ENCODE peak calls at places on chromosome 10, in seven cellular contexts. L, X, Q, O, R, J and Y are unnamed samples.
A peak's percentile ranks its signal among the peaks of the same experiment; 100 is the strongest.

GRCh38 chr10:72729528-72729927 is 37.6 kb downstream of the MCU start:
- DNase-seq in R (no peak), J (no peak), X (no peak), O (no peak), L (no peak), Q (no peak), Y (no peak)

GRCh38 chr10:34255075-34255474 is 560.0 kb downstream of the PARD3 start:
- DNase-seq in J (no peak), O (no peak), X (no peak), R (no peak), L (no peak), Q (no peak), Y (no peak)

GRCh38 chr10:104337527-104337984 is 709 bp downstream of the ITPRIP start:
- DNase-seq in Q (no peak), X (peak; percentile 57), J (no peak), R (no peak), O (peak; percentile 63), L (peak; percentile 6), Y (no peak)

GRCh38 chr10:73512207-73512743 is 16.5 kb upstream of the PPP3CB start:
- DNase-seq in R (no peak), J (no peak), X (no peak), O (no peak), L (no peak), Q (no peak), Y (no peak)

GRCh38 chr10:80405035-80405434 is 3.3 kb upstream of the PRXL2A start:
- DNase-seq in O (no peak), L (no peak), J (no peak), X (no peak), R (no peak), Q (no peak), Y (no peak)

GRCh38 chr10:31133628-31134302 is 102.1 kb upstream of the ZNF438 start:
- DNase-seq in L (no peak), J (peak; percentile 89), R (peak; percentile 57), Q (peak; percentile 89), X (peak; percentile 27), O (no peak), Y (peak; percentile 53)

GRCh38 chr10:112203328-112204076 is 19.9 kb upstream of the GPAM start:
- DNase-seq in L (no peak), Q (no peak), J (no peak), R (no peak), X (no peak), O (no peak), Y (no peak)

GRCh38 chr10:63157845-63158624 is 24.9 kb downstream of the NRBF2 start:
- DNase-seq in O (peak; percentile 57), Q (peak; percentile 34), X (peak; percentile 50), R (peak; percentile 25), J (peak; percentile 28), L (peak; percentile 35), Y (no peak)

GRCh38 chr10:73648252-73648651 is 7.0 kb upstream of the MYOZ1 start:
- DNase-seq in O (no peak), Q (peak; percentile 48), L (no peak), R (peak; percentile 42), X (no peak), J (no peak), Y (no peak)

GRCh38 chr10:5628366-5628765 is 38.0 kb downstream of the ASB13 start:
- DNase-seq in Q (no peak), R (no peak), L (no peak), O (no peak), J (no peak), X (no peak), Y (no peak)

GRCh38 chr10:98675902-98676301 is 229.2 kb upstream of the HPS1 start:
- DNase-seq in R (no peak), L (no peak), Q (no peak), X (no peak), O (no peak), J (no peak), Y (no peak)

DNA sequence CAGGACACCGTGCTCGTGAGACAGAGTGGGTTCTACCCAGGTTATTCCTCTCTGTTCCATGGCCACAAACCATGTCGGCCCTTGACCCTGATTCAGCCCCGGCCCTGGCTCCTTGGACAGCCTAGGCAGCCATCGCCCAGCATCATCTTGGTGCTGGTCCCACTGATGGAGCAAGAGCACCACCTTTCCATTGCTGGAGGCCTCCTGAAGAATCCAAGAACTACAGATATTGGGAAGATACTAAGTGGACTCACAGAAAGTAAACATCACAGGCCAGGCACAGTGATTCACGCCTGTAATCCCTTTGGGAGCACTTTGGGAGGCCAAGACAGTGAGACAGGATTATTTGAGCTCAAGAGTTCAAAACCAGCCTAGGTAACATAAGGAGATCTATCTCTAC is 125.1 kb downstream of the NT5C2 start:
- DNase-seq in O (no peak), L (no peak), X (no peak), Q (no peak), R (no peak), J (no peak), Y (no peak)
- TF ChIP-seq CTCF in O (no peak), L (no peak), X (no peak), Q (no peak), R (no peak), J (no peak), Y (no peak)

DNA sequence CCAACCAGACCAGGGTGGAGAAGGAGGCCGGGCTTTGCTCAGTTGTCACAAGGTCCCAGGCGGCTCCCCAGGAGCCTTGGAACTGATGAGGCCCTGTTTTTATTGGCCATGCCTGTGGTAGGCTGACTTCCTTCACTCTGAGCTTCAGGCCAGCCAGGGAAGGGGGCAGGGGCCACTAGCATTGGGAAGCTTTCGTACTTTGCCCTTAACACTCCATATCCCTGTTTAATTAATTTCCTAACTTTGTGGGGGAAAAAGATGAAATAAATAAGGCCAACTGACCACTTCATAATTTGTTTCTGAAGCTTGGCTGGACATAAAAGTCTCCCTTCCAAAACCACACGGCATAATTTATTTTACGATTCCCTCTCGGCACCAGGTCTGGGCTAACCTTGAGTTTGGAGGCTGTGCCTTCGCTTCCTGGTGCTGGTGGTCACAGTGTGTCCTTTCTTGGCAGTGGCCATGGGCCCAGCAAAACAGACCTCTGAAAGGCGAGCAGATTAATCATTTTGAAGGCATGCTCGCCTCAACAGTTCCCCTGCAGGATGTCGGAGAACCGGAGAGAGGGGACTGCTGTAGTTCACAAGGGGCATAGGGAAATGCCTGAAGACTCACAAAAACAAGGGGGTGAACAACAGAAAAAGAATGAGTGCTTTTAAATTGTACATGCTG is 965.9 kb downstream of the LRMDA start:
- DNase-seq in L (peak; percentile 69), R (no peak), O (no peak), J (peak; percentile 30), X (no peak), Q (peak; percentile 46), Y (no peak)
- TF ChIP-seq CTCF in L (peak; percentile 46), R (no peak), O (no peak), J (no peak), X (no peak), Q (no peak), Y (no peak)

GRCh38 chr10:51057925-51058324 is 16.4 kb upstream of the PRKG1 start:
- DNase-seq in L (no peak), X (no peak), R (no peak), O (no peak), Q (no peak), J (no peak), Y (no peak)

GRCh38 chr10:51063166-51063565 is 11.1 kb upstream of the PRKG1 start:
- DNase-seq in R (no peak), J (no peak), X (no peak), L (no peak), O (no peak), Q (no peak), Y (no peak)

GRCh38 chr10:51063659-51064535 is 10.4 kb upstream of the PRKG1 start:
- DNase-seq in X (no peak), R (no peak), J (no peak), O (no peak), L (no peak), Q (no peak), Y (no peak)
- TF ChIP-seq CTCF in X (peak; percentile 11), R (no peak), J (peak; percentile 51), O (peak; percentile 64), L (peak; percentile 33), Q (peak; percentile 56), Y (no peak)

GRCh38 chr10:115432188-115432819 is 339.1 kb downstream of the ATRNL1 start:
- DNase-seq in R (no peak), O (peak; percentile 2), J (no peak), Q (no peak), L (peak; percentile 9), X (no peak), Y (no peak)
- TF ChIP-seq CTCF in R (no peak), O (peak; percentile 69), J (no peak), Q (no peak), L (peak; percentile 49), X (peak; percentile 3), Y (no peak)

GRCh38 chr10:123995461-123996131 is 97.8 kb downstream of the CHST15 start:
- DNase-seq in X (no peak), L (peak; percentile 88), O (peak; percentile 90), R (peak; percentile 76), Q (peak; percentile 46), J (peak; percentile 38), Y (peak; percentile 31)
- TF ChIP-seq CTCF in X (no peak), L (peak; percentile 69), O (peak; percentile 62), R (no peak), Q (peak; percentile 38), J (peak; percentile 58), Y (no peak)

GRCh38 chr10:124389613-124390361 is 28.9 kb downstream of the OAT start:
- DNase-seq in X (no peak), O (no peak), L (no peak), R (no peak), Q (no peak), J (no peak), Y (no peak)
- TF ChIP-seq CTCF in X (no peak), O (peak; percentile 35), L (no peak), R (no peak), Q (no peak), J (no peak), Y (no peak)

GRCh38 chr10:48614481-48615383 is 9.9 kb upstream of the ARHGAP22 start:
- DNase-seq in L (no peak), J (no peak), Q (no peak), O (peak; percentile 22), X (no peak), R (no peak), Y (no peak)
- TF ChIP-seq CTCF in L (peak; percentile 43), J (peak; percentile 35), Q (no peak), O (peak; percentile 16), X (no peak), R (no peak), Y (no peak)

GRCh38 chr10:86349474-86349873 is 17.1 kb downstream of the GRID1 start:
- DNase-seq in X (no peak), R (peak; percentile 73), L (no peak), Q (no peak), O (peak; percentile 52), J (no peak), Y (no peak)
- TF ChIP-seq CTCF in X (peak; percentile 26), R (peak; percentile 46), L (peak; percentile 73), Q (no peak), O (peak; percentile 25), J (peak; percentile 22), Y (no peak)